ENCODE peak calls at places on chromosomes 12 and 14, in six cellular contexts. One of them, this sample, is unnamed. For H3K4me1, the result is how much of the 10 kb centered on the place peaks cover.

GRCh38 chr14:60090864-60091519 is 731 bp upstream of the PCNX4 start:
- DNase-seq in A549: peak
- DNase-seq in hepatocyte: peak
- DNase-seq in breast epithelium: peak
- DNase-seq in heart left ventricle: peak
- DNase-seq in left ventricle myocardium inferior: peak
- DNase-seq in this sample: peak

GRCh38 chr12:67988600-67988999 is 647 bp upstream of the IFNG-AS1 start:
- DNase-seq in A549: no peak
- DNase-seq in hepatocyte: no peak
- DNase-seq in breast epithelium: no peak
- DNase-seq in heart left ventricle: no peak
- DNase-seq in left ventricle myocardium inferior: no peak
- DNase-seq in this sample: no peak

GRCh38 chr14:24132976-24133375 is 2.5 kb downstream of the FITM1 start:
- DNase-seq in A549: no peak
- DNase-seq in hepatocyte: no peak
- DNase-seq in breast epithelium: no peak
- DNase-seq in heart left ventricle: no peak
- DNase-seq in left ventricle myocardium inferior: no peak
- DNase-seq in this sample: no peak

GRCh38 chr12:53676715-53677611 is 1.1 kb upstream of the ATP5MC2 start:
- DNase-seq in A549: no peak
- DNase-seq in hepatocyte: peak
- DNase-seq in breast epithelium: peak
- DNase-seq in heart left ventricle: peak
- DNase-seq in left ventricle myocardium inferior: peak
- DNase-seq in this sample: peak

GRCh38 chr14:91228112-91229004 is 16.1 kb downstream of the GPR68 start:
- DNase-seq in A549: no peak
- DNase-seq in hepatocyte: no peak
- DNase-seq in breast epithelium: no peak
- DNase-seq in heart left ventricle: no peak
- DNase-seq in left ventricle myocardium inferior: no peak
- DNase-seq in this sample: no peak

GRCh38 chr14:27184371-27184901 is 586.6 kb upstream of the NOVA1 start:
- DNase-seq in A549: no peak
- DNase-seq in hepatocyte: no peak
- DNase-seq in breast epithelium: no peak
- DNase-seq in heart left ventricle: no peak
- DNase-seq in left ventricle myocardium inferior: no peak
- DNase-seq in this sample: no peak

GRCh38 chr12:6363330-6364036 is 11.9 kb downstream of the SCNN1A start:
- DNase-seq in A549: peak
- DNase-seq in hepatocyte: peak
- DNase-seq in breast epithelium: no peak
- DNase-seq in heart left ventricle: peak
- DNase-seq in left ventricle myocardium inferior: peak
- DNase-seq in this sample: peak

GRCh38 chr12:109947511-109947910 is 47.4 kb downstream of the TCHP start:
- DNase-seq in A549: no peak
- DNase-seq in hepatocyte: no peak
- DNase-seq in breast epithelium: no peak
- DNase-seq in heart left ventricle: no peak
- DNase-seq in left ventricle myocardium inferior: no peak
- DNase-seq in this sample: no peak

GRCh38 chr12:120194226-120194533 is 335 bp downstream of the GCN1 start:
- DNase-seq in A549: no peak
- DNase-seq in hepatocyte: no peak
- DNase-seq in breast epithelium: no peak
- DNase-seq in heart left ventricle: no peak
- DNase-seq in left ventricle myocardium inferior: no peak
- DNase-seq in this sample: no peak

DNA sequence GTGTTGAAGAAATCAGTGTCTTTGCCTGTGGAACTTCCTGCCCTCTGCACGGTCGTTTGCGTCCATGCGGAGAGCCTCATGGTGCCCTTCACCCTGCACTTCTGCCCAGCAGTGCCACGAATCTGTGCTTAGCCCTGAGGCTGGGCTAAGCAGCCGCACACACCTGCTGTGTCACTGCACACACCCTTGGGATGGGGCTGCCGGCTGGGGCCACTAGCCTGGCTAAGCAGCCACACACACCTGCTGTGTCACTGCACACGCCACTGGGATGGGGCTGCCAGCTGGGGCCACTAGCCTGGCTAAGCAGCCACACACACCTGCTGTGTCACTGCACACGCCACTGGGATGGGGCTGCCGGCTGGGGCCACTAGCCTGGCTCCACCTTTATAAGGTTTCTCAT is 188.5 kb downstream of the KIF26A start:
- DNase-seq in A549: no peak
- DNase-seq in hepatocyte: no peak
- DNase-seq in breast epithelium: no peak
- DNase-seq in heart left ventricle: no peak
- DNase-seq in left ventricle myocardium inferior: no peak
- DNase-seq in this sample: no peak
- H3K4me1 ChIP-seq in A549: under half
- H3K4me1 ChIP-seq in hepatocyte: under half
- H3K4me1 ChIP-seq in breast epithelium: under half
- H3K4me1 ChIP-seq in heart left ventricle: under half
- H3K4me1 ChIP-seq in left ventricle myocardium inferior: under half
- H3K4me1 ChIP-seq in this sample: under half

DNA sequence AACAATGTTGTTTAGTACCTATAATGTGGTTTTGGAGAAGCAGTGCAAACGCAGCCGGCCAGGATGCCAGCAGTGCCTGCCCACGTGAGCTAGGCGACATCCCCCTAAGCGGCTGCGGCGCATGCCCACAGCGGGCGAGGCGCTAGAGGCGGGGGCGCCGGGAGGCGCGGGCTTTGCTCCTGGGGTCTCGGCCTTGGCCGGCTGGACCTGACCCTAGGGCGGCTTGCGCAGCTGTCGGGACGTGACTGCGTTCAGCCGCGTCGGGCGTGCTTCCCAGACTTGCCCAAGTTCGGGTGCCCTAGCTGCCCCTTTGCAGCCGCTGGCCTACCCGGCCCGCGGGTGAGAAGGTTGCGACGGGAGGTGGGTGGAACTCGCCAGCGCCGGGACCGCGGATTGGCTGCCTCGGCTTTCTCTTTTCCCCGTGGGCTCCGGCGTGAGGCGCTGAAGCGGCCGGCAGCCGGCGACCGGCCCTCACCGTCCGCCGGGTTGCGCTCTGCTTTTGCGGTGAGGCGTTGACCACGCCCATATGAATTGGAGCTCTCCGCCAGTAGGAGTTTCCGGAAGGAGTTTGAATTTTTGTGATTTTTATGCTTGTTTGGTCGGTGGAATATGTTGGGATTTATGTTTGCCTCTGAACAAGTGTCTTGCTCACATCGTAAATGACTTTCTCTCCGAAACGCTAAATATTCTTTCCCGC is at the start of gene TMEM19:
- DNase-seq in A549: peak
- DNase-seq in hepatocyte: peak
- DNase-seq in breast epithelium: peak
- DNase-seq in heart left ventricle: peak
- DNase-seq in left ventricle myocardium inferior: peak
- DNase-seq in this sample: peak
- TF ChIP-seq CTCF in A549: peak
- TF ChIP-seq CTCF in hepatocyte: peak
- TF ChIP-seq CTCF in breast epithelium: peak
- TF ChIP-seq CTCF in heart left ventricle: no peak
- TF ChIP-seq CTCF in left ventricle myocardium inferior: peak
- TF ChIP-seq CTCF in this sample: peak

GRCh38 chr12:108744021-108744897 is 12.9 kb upstream of the CORO1C start:
- DNase-seq in A549: no peak
- DNase-seq in hepatocyte: no peak
- DNase-seq in breast epithelium: no peak
- DNase-seq in heart left ventricle: no peak
- DNase-seq in left ventricle myocardium inferior: no peak
- DNase-seq in this sample: no peak

GRCh38 chr12:108750471-108751402 is 19.4 kb upstream of the CORO1C start:
- DNase-seq in A549: no peak
- DNase-seq in hepatocyte: no peak
- DNase-seq in breast epithelium: no peak
- DNase-seq in heart left ventricle: no peak
- DNase-seq in left ventricle myocardium inferior: no peak
- DNase-seq in this sample: no peak

GRCh38 chr12:108747563-108747962 is 16.2 kb upstream of the CORO1C start:
- DNase-seq in A549: no peak
- DNase-seq in hepatocyte: no peak
- DNase-seq in breast epithelium: no peak
- DNase-seq in heart left ventricle: no peak
- DNase-seq in left ventricle myocardium inferior: no peak
- DNase-seq in this sample: no peak

GRCh38 chr12:108745641-108746040 is 14.3 kb upstream of the CORO1C start:
- DNase-seq in A549: no peak
- DNase-seq in hepatocyte: no peak
- DNase-seq in breast epithelium: no peak
- DNase-seq in heart left ventricle: no peak
- DNase-seq in left ventricle myocardium inferior: no peak
- DNase-seq in this sample: no peak
- H3K4me3 ChIP-seq in A549: no peak
- H3K4me3 ChIP-seq in hepatocyte: no peak
- H3K4me3 ChIP-seq in breast epithelium: no peak
- H3K4me3 ChIP-seq in heart left ventricle: no peak
- H3K4me3 ChIP-seq in left ventricle myocardium inferior: no peak
- H3K4me3 ChIP-seq in this sample: no peak

GRCh38 chr14:51999084-51999483 is 9.7 kb downstream of the RTRAF start:
- DNase-seq in A549: no peak
- DNase-seq in hepatocyte: no peak
- DNase-seq in breast epithelium: no peak
- DNase-seq in heart left ventricle: no peak
- DNase-seq in left ventricle myocardium inferior: no peak
- DNase-seq in this sample: no peak
- H3K4me1 ChIP-seq in A549: under half
- H3K4me1 ChIP-seq in hepatocyte: under half
- H3K4me1 ChIP-seq in breast epithelium: under half
- H3K4me1 ChIP-seq in heart left ventricle: under half
- H3K4me1 ChIP-seq in left ventricle myocardium inferior: half or more
- H3K4me1 ChIP-seq in this sample: half or more

GRCh38 chr12:20950248-20950647 is 139.7 kb downstream of the SLCO1B3 start:
- DNase-seq in A549: no peak
- DNase-seq in hepatocyte: peak
- DNase-seq in breast epithelium: no peak
- DNase-seq in heart left ventricle: no peak
- DNase-seq in left ventricle myocardium inferior: no peak
- DNase-seq in this sample: no peak
- TF ChIP-seq CTCF in A549: no peak
- TF ChIP-seq CTCF in hepatocyte: peak
- TF ChIP-seq CTCF in breast epithelium: no peak
- TF ChIP-seq CTCF in heart left ventricle: peak
- TF ChIP-seq CTCF in left ventricle myocardium inferior: peak
- TF ChIP-seq CTCF in this sample: peak

GRCh38 chr14:69076341-69076740 is 76.6 kb downstream of the DCAF5 start:
- DNase-seq in A549: no peak
- DNase-seq in hepatocyte: no peak
- DNase-seq in breast epithelium: no peak
- DNase-seq in heart left ventricle: no peak
- DNase-seq in left ventricle myocardium inferior: no peak
- DNase-seq in this sample: no peak

GRCh38 chr14:69073429-69073828 is 79.5 kb downstream of the DCAF5 start:
- DNase-seq in A549: no peak
- DNase-seq in hepatocyte: no peak
- DNase-seq in breast epithelium: no peak
- DNase-seq in heart left ventricle: no peak
- DNase-seq in left ventricle myocardium inferior: no peak
- DNase-seq in this sample: no peak

GRCh38 chr14:69069020-69069421 is 83.9 kb downstream of the DCAF5 start:
- DNase-seq in A549: no peak
- DNase-seq in hepatocyte: no peak
- DNase-seq in breast epithelium: no peak
- DNase-seq in heart left ventricle: no peak
- DNase-seq in left ventricle myocardium inferior: no peak
- DNase-seq in this sample: no peak

GRCh38 chr14:69073925-69074324 is 79.0 kb downstream of the DCAF5 start:
- DNase-seq in A549: no peak
- DNase-seq in hepatocyte: no peak
- DNase-seq in breast epithelium: no peak
- DNase-seq in heart left ventricle: no peak
- DNase-seq in left ventricle myocardium inferior: no peak
- DNase-seq in this sample: no peak

GRCh38 chr14:69072584-69072983 is 80.3 kb downstream of the DCAF5 start:
- DNase-seq in A549: no peak
- DNase-seq in hepatocyte: no peak
- DNase-seq in breast epithelium: no peak
- DNase-seq in heart left ventricle: no peak
- DNase-seq in left ventricle myocardium inferior: no peak
- DNase-seq in this sample: no peak
- H3K4me3 ChIP-seq in A549: no peak
- H3K4me3 ChIP-seq in hepatocyte: no peak
- H3K4me3 ChIP-seq in breast epithelium: no peak
- H3K4me3 ChIP-seq in heart left ventricle: no peak
- H3K4me3 ChIP-seq in left ventricle myocardium inferior: no peak
- H3K4me3 ChIP-seq in this sample: no peak

GRCh38 chr14:69797573-69798338 is 715 bp upstream of the SLC10A1 start:
- DNase-seq in A549: no peak
- DNase-seq in hepatocyte: no peak
- DNase-seq in breast epithelium: no peak
- DNase-seq in heart left ventricle: no peak
- DNase-seq in left ventricle myocardium inferior: no peak
- DNase-seq in this sample: no peak
- H3K4me1 ChIP-seq in A549: under half
- H3K4me1 ChIP-seq in hepatocyte: under half
- H3K4me1 ChIP-seq in breast epithelium: under half
- H3K4me1 ChIP-seq in heart left ventricle: under half
- H3K4me1 ChIP-seq in left ventricle myocardium inferior: under half
- H3K4me1 ChIP-seq in this sample: under half

DNA sequence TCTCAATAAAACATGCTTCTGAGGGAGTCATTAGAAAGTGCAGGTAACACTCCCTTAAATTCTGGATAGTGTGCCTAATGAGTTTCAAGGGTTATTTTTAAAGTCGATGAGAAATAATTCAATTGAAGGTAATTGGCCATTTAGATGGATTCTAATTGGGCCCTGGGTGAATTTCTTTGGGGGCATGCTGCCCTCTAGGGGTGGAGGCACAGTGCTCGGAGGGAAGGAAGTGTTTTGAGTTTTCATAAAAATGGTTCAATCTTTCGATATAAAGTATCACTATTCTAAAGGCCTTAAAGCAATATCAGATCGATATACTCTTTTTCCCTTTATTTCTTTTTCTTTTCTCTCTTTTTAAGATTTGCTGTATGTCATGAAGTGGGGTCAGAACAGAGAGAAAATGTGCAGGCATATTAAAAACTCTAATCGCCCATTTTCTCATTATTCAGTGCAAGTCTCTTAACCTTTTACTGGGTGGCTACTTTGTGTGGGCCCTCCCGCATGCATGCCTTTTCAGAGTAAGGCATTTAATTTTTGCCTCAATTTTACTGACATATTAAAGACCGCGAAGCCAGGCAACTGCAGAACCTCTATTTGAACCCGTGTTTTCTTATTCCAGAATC is 25.5 kb downstream of the NKX2-8 start:
- DNase-seq in A549: peak
- DNase-seq in hepatocyte: peak
- DNase-seq in breast epithelium: no peak
- DNase-seq in heart left ventricle: no peak
- DNase-seq in left ventricle myocardium inferior: no peak
- DNase-seq in this sample: no peak
- TF ChIP-seq CTCF in A549: peak
- TF ChIP-seq CTCF in hepatocyte: peak
- TF ChIP-seq CTCF in breast epithelium: peak
- TF ChIP-seq CTCF in heart left ventricle: peak
- TF ChIP-seq CTCF in left ventricle myocardium inferior: peak
- TF ChIP-seq CTCF in this sample: peak

GRCh38 chr12:82745807-82746206 is 59.1 kb downstream of the TMTC2 start:
- DNase-seq in A549: no peak
- DNase-seq in hepatocyte: no peak
- DNase-seq in breast epithelium: no peak
- DNase-seq in heart left ventricle: no peak
- DNase-seq in left ventricle myocardium inferior: no peak
- DNase-seq in this sample: no peak
- H3K4me3 ChIP-seq in A549: no peak
- H3K4me3 ChIP-seq in hepatocyte: no peak
- H3K4me3 ChIP-seq in breast epithelium: no peak
- H3K4me3 ChIP-seq in heart left ventricle: no peak
- H3K4me3 ChIP-seq in left ventricle myocardium inferior: no peak
- H3K4me3 ChIP-seq in this sample: no peak